ENCODE peak calls at places on chromosomes 12 and 14, in eight cellular contexts. Y, B, O, C, K, R, D and H are unnamed samples.

GRCh38 chr14:85978851-85979250 is 448.9 kb downstream of the FLRT2 start:
- DNase-seq in O (no peak), D (no peak), R (no peak), B (no peak), K (no peak), Y (no peak), C (no peak), H (no peak)

GRCh38 chr14:100994757-100995156 is 91.2 kb upstream of the RTL1 start:
- DNase-seq in O (no peak), D (no peak), R (no peak), B (no peak), C (no peak), Y (no peak), K (no peak), H (no peak)

GRCh38 chr12:44342371-44342770 is 506.5 kb downstream of the TMEM117 start:
- DNase-seq in B (no peak), O (no peak), D (no peak), C (no peak), K (no peak), R (no peak), Y (no peak), H (no peak)

GRCh38 chr14:80446356-80446755 is 235.1 kb upstream of the DIO2 start:
- DNase-seq in D (no peak), B (no peak), Y (no peak), R (no peak), O (no peak), K (peak), C (no peak), H (no peak)

GRCh38 chr14:87148655-87149054 is 844.3 kb downstream of the GALC start:
- DNase-seq in C (no peak), B (no peak), O (no peak), Y (no peak), K (no peak), D (no peak), R (no peak), H (no peak)

GRCh38 chr14:26765768-26766550 is 168.1 kb upstream of the NOVA1 start:
- DNase-seq in D (no peak), B (no peak), Y (no peak), C (no peak), K (peak), O (no peak), R (no peak), H (no peak)

GRCh38 chr12:54033106-54033979 is 493 bp downstream of the HOXC5 start:
- DNase-seq in D (no peak), B (no peak), R (no peak), K (no peak), O (peak), Y (no peak), C (no peak), H (peak)

GRCh38 chr12:109736552-109737108 is 23.0 kb downstream of the FAM222A start:
- DNase-seq in R (no peak), B (no peak), O (no peak), K (peak), D (no peak), Y (peak), C (no peak), H (no peak)

GRCh38 chr12:66066071-66066928 is 64.2 kb downstream of the LLPH start:
- DNase-seq in D (no peak), O (peak), K (peak), R (no peak), Y (no peak), C (no peak), B (peak), H (peak)

GRCh38 chr12:133233993-133234564 is 1.6 kb downstream of the ANHX start:
- DNase-seq in R (no peak), B (no peak), Y (no peak), K (no peak), D (peak), C (no peak), O (no peak), H (no peak)

GRCh38 chr12:15171015-15171646 is 50.1 kb downstream of the RERG start:
- DNase-seq in C (no peak), D (no peak), O (no peak), Y (no peak), B (no peak), R (no peak), K (no peak), H (no peak)

GRCh38 chr12:104703372-104703771 is 246.6 kb downstream of the CHST11 start:
- DNase-seq in C (no peak), D (no peak), K (no peak), B (no peak), O (no peak), Y (no peak), R (no peak), H (no peak)